ENCODE peak calls at places on chromosomes 2 and 18, in four cellular contexts. Q, N, H and R are unnamed samples.
A peak's percentile ranks its signal among the peaks of the same experiment; 100 is the strongest.

GRCh38 chr18:49277395-49278036 is 182.9 kb downstream of the DYM start:
- DNase-seq in N (no peak), Q (peak; percentile 52), H (no peak), R (peak; percentile 48)

GRCh38 chr2:195613922-195614321 is 43.1 kb upstream of the SLC39A10 start:
- DNase-seq in Q (peak; percentile 93), N (no peak), H (no peak), R (peak; percentile 96)

GRCh38 chr2:120470041-120470716 is 124.2 kb downstream of the INHBB start:
- DNase-seq in N (no peak), H (no peak), Q (peak; percentile 55), R (peak; percentile 60)

GRCh38 chr2:242031481-242032019 is 162.0 kb downstream of the RTP5 start:
- DNase-seq in H (no peak), N (peak; percentile 30), Q (peak; percentile 73), R (peak; percentile 79)

GRCh38 chr18:77635441-77635840 is 385.8 kb downstream of the GALR1 start:
- DNase-seq in N (no peak), H (no peak), Q (no peak), R (no peak)

GRCh38 chr18:36078751-36079529 is 11.6 kb upstream of the RPRD1A start:
- DNase-seq in N (no peak), H (no peak), Q (peak; percentile 68), R (peak; percentile 41)

GRCh38 chr2:85711578-85712060 is 17.5 kb downstream of the GNLY start:
- DNase-seq in N (no peak), Q (no peak), H (no peak), R (no peak)

GRCh38 chr2:213188971-213189899 is 37.8 kb upstream of the IKZF2 start:
- DNase-seq in N (no peak), Q (no peak), H (no peak), R (peak; percentile 68)

GRCh38 chr18:67367540-67367939 is 149.0 kb downstream of the DSEL start:
- DNase-seq in H (no peak), Q (no peak), N (no peak), R (no peak)

GRCh38 chr2:162333968-162334367 is 10.0 kb upstream of the GCA start:
- DNase-seq in N (no peak), H (no peak), Q (no peak), R (peak; percentile 30)

GRCh38 chr2:237464757-237465391 is 22.2 kb upstream of the MLPH start:
- DNase-seq in Q (no peak), H (no peak), N (no peak), R (no peak)

GRCh38 chr2:86789687-86790133 is 1.0 kb downstream of the CD8A start:
- DNase-seq in H (no peak), N (no peak), Q (no peak), R (no peak)

GRCh38 chr2:98445708-98446577 is 1.3 kb downstream of the INPP4A start:
- DNase-seq in Q (no peak), N (no peak), H (peak; percentile 28), R (no peak)

GRCh38 chr2:237629739-237630138 is 2.4 kb downstream of the LRRFIP1 start:
- DNase-seq in N (no peak), H (no peak), Q (no peak), R (peak; percentile 89)

GRCh38 chr2:239593455-239593854 is 192.6 kb upstream of the HDAC4 start:
- DNase-seq in Q (no peak), H (no peak), N (no peak), R (no peak)

GRCh38 chr2:213980883-213981282 is 430.0 kb upstream of the VWC2L start:
- DNase-seq in Q (no peak), H (no peak), N (no peak), R (no peak)

GRCh38 chr18:76958692-76959341 is 136.5 kb downstream of the ZNF236 start:
- DNase-seq in H (no peak), Q (no peak), N (no peak), R (peak; percentile 42)

GRCh38 chr18:34048423-34048822 is 176.3 kb downstream of the NOL4 start:
- DNase-seq in H (no peak), N (no peak), Q (no peak), R (no peak)

GRCh38 chr18:49368876-49369440 is 91.5 kb downstream of the DYM start:
- DNase-seq in N (no peak), Q (no peak), H (no peak), R (peak; percentile 46)

GRCh38 chr2:181250691-181251090 is 206.5 kb upstream of the ITGA4 start:
- DNase-seq in Q (peak; percentile 13), H (no peak), N (no peak), R (no peak)

GRCh38 chr2:86274265-86274917 is 63.0 kb downstream of the REEP1 start:
- DNase-seq in H (peak; percentile 57), Q (peak; percentile 36), N (no peak), R (peak; percentile 83)

GRCh38 chr18:8301427-8302172 is 307.6 kb upstream of the RAB12 start:
- DNase-seq in H (no peak), Q (no peak), N (no peak), R (no peak)

GRCh38 chr2:71850306-71850801 is 297.3 kb downstream of the CYP26B1 start:
- DNase-seq in Q (no peak), H (no peak), N (no peak), R (no peak)

GRCh38 chr18:59696311-59697235 is 650 bp downstream of the CCBE1 start:
- DNase-seq in N (no peak), H (peak; percentile 44), Q (no peak), R (peak; percentile 43)

GRCh38 chr2:171141320-171141719 is 19.4 kb downstream of the TLK1 start:
- DNase-seq in H (no peak), N (no peak), Q (no peak), R (no peak)

GRCh38 chr2:209322041-209322440 is 101.8 kb upstream of the MAP2 start:
- DNase-seq in Q (no peak), H (no peak), N (no peak), R (no peak)

GRCh38 chr2:2613279-2614199 is 282.5 kb upstream of the MYT1L start:
- DNase-seq in N (peak; percentile 47), H (peak; percentile 79), Q (peak; percentile 51), R (peak; percentile 92)